ENCODE peak calls at places on chromosomes 5 and 9, in four cellular contexts. W is HCT116, P is K562, D is HepG2. L is an unnamed sample.

GRCh38 chr9:35914307-35914807 is 5.1 kb downstream of the SPAAR start:
- DNase-seq in W (no peak), P (peak; percentile 88), D (peak; percentile 85), L (no peak)

GRCh38 chr5:67396975-67397374 is 200.4 kb upstream of the CD180 start:
- DNase-seq in W (no peak), P (no peak), D (no peak), L (no peak)

GRCh38 chr9:4298255-4299005 is 1.4 kb downstream of the GLIS3 start:
- DNase-seq in W (no peak), P (no peak), D (no peak), L (peak; percentile 30)

GRCh38 chr9:86854898-86855523 is 92.3 kb downstream of the GAS1 start:
- DNase-seq in W (no peak), P (no peak), D (peak; percentile 58), L (peak; percentile 47)

GRCh38 chr9:129487658-129488483 is 133.0 kb downstream of the C9orf50 start:
- DNase-seq in W (no peak), P (peak; percentile 76), D (no peak), L (peak; percentile 54)

GRCh38 chr9:32954642-32955041 is 46.8 kb downstream of the APTX start:
- DNase-seq in W (no peak), P (no peak), D (peak; percentile 27), L (no peak)

GRCh38 chr5:147876141-147876540 is 2.4 kb upstream of the SCGB3A2 start:
- DNase-seq in W (no peak), P (no peak), D (no peak), L (no peak)

GRCh38 chr5:180345781-180346180 is 7.4 kb downstream of the GFPT2 start:
- DNase-seq in W (no peak), P (no peak), D (no peak), L (no peak)

GRCh38 chr5:34534237-34535108 is 121.7 kb upstream of the RAI14 start:
- DNase-seq in W (no peak), P (no peak), D (peak; percentile 14), L (no peak)

GRCh38 chr9:113164536-113165300 is 13.9 kb downstream of the SLC31A2 start:
- DNase-seq in W (no peak), P (no peak), D (no peak), L (no peak)

GRCh38 chr5:145347026-145347616 is 488.0 kb downstream of the PRELID2 start:
- DNase-seq in W (peak; percentile 23), P (no peak), D (peak; percentile 9), L (peak; percentile 63)

GRCh38 chr5:120624021-120624563 is 160.0 kb downstream of the PRR16 start:
- DNase-seq in W (no peak), P (no peak), D (no peak), L (no peak)

GRCh38 chr5:176787676-176788075 is 22.7 kb upstream of the UNC5A start:
- DNase-seq in W (peak; percentile 15), P (peak; percentile 67), D (no peak), L (peak; percentile 46)

GRCh38 chr5:98638701-98639100 is 134.8 kb upstream of the RGMB start:
- DNase-seq in W (no peak), P (no peak), D (no peak), L (no peak)

GRCh38 chr9:33489070-33489469 is 15.3 kb upstream of the NOL6 start:
- DNase-seq in W (no peak), P (no peak), D (no peak), L (no peak)

GRCh38 chr9:93093449-93094293 is 2.3 kb upstream of the CARD19 start:
- DNase-seq in W (no peak), P (no peak), D (no peak), L (no peak)

GRCh38 chr5:174327317-174327864 is 281.9 kb downstream of the NSG2 start:
- DNase-seq in W (peak; percentile 75), P (peak; percentile 82), D (peak; percentile 42), L (peak; percentile 90)

GRCh38 chr9:107751522-107752235 is 262.1 kb upstream of the KLF4 start:
- DNase-seq in W (peak; percentile 66), P (no peak), D (peak; percentile 72), L (no peak)

GRCh38 chr5:1510151-1510561 is 13.6 kb downstream of the LPCAT1 start:
- DNase-seq in W (no peak), P (no peak), D (no peak), L (no peak)

GRCh38 chr5:68424799-68425537 is 209.4 kb downstream of the PIK3R1 start:
- DNase-seq in W (peak; percentile 13), P (no peak), D (no peak), L (no peak)

GRCh38 chr9:121278535-121279169 is 10.7 kb downstream of the GSN start:
- DNase-seq in W (peak; percentile 59), P (peak; percentile 64), D (no peak), L (peak; percentile 75)

GRCh38 chr5:173452098-173452497 is 123.9 kb upstream of the STC2 start:
- DNase-seq in W (peak; percentile 73), P (no peak), D (peak; percentile 49), L (no peak)

GRCh38 chr5:100903036-100903887 is at the start of gene ST8SIA4:
- DNase-seq in W (no peak), P (peak; percentile 39), D (no peak), L (no peak)

GRCh38 chr5:150419630-150420270 is 7.0 kb upstream of the CD74 start:
- DNase-seq in W (no peak), P (no peak), D (no peak), L (no peak)

GRCh38 chr5:14741721-14742426 is 77.4 kb downstream of the OTULIN start:
- DNase-seq in W (no peak), P (no peak), D (no peak), L (no peak)

GRCh38 chr5:80125022-80125961 is 90.1 kb downstream of the THBS4 start:
- DNase-seq in W (no peak), P (no peak), D (no peak), L (no peak)

GRCh38 chr5:54956922-54957321 is 28.5 kb downstream of the ESM1 start:
- DNase-seq in W (no peak), P (no peak), D (no peak), L (no peak)

GRCh38 chr5:16736158-16736994 is 119.6 kb upstream of the RETREG1 start:
- DNase-seq in W (peak; percentile 24), P (no peak), D (peak; percentile 94), L (peak; percentile 85)

GRCh38 chr5:146620663-146621051 is 104.7 kb upstream of the GPR151 start:
- DNase-seq in W (no peak), P (no peak), D (no peak), L (no peak)

DNA sequence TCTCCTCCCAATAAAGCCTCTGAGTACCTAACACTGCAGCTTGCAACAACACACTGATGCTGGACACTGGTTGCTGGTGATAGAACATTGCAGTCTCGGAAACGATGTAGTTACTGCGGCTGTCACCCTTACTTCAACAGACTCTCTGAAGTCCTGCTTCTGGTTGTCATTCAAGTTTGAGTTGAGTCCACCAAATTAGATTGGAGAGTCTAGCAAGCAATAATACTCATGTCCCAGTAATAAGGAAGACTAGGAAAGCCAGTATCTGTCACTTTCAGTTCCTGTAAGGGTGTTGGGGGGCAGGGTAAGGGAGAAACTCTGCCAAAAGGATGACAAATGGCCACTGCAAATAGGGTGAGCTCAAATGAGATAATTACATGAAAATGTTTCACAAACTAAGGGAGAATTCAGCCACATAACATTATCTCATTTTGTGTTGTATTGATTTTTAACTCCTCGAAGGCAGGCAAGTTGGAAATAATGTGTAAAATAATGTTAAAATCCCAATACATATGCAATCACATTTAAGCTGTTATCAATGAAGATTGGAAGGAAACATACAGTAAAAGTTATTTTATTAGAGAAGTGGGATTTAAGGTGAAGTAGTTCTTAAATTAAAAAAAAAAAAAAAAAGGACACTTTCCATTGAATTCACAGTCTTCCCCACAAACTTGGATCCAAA is 849 bp upstream of the IFT74 start:
- DNase-seq in W (no peak), P (peak; percentile 15), D (no peak), L (no peak)
- TF ChIP-seq JUND in W (no peak), P (no peak), D (no peak), L (no peak)

DNA sequence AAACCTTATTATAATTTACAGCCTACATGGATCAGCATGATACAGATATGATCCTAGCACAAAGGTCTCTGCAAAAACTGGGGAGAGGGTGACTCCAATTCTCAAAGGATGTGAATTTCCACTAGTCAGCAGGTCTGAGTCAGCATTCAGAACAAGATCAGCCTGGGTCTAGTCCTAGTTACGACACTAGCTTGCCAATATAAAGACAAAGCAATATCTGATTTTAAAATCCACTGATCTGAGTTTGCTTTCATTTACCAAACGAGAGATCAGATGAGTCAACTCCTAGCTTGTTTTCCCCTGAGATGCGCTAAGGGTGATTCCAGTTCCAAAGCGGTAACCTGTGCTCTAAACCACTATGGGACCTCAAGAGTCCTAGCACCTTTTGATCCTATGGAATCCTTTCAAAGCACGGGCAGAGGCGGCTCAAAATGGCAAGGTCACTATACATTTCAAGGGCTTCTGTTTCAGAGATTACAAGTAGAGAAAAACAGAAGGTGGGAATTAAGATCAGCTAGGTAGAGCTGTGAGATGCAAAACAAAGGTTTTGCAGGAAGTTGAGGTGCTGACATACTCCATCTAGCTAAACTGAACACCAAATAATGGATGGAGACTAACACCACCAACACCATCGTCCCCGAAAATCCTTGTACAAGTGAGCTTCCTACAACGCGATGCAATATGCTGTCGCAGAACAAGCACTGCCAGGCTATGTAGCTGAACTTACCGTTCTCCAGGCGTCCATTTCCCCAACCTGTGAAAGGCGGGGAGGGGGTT is 935 bp downstream of the SLC25A51 start:
- DNase-seq in W (no peak), P (peak; percentile 65), D (peak; percentile 27), L (no peak)
- TF ChIP-seq JUND in W (no peak), P (peak; percentile 51), D (no peak), L (no peak)

GRCh38 chr9:98790601-98791146 is 5.7 kb downstream of the ANKS6 start:
- DNase-seq in W (no peak), P (no peak), D (no peak), L (no peak)
- TF ChIP-seq JUND in W (no peak), P (no peak), D (no peak), L (no peak)

GRCh38 chr9:112061152-112061740 is 113.9 kb downstream of the SUSD1 start:
- DNase-seq in W (peak; percentile 61), P (peak; percentile 76), D (peak; percentile 56), L (no peak)

GRCh38 chr9:112063151-112063550 is 111.9 kb downstream of the SUSD1 start:
- DNase-seq in W (no peak), P (no peak), D (no peak), L (no peak)

GRCh38 chr9:112069318-112070169 is 105.6 kb downstream of the SUSD1 start:
- DNase-seq in W (no peak), P (peak; percentile 56), D (peak; percentile 55), L (no peak)

GRCh38 chr9:112064871-112065270 is 110.2 kb downstream of the SUSD1 start:
- DNase-seq in W (no peak), P (no peak), D (no peak), L (no peak)

GRCh38 chr9:112065781-112066606 is 109.1 kb downstream of the SUSD1 start:
- DNase-seq in W (peak; percentile 91), P (no peak), D (no peak), L (peak; percentile 91)
- TF ChIP-seq JUND in W (peak; percentile 93), P (no peak), D (no peak), L (peak; percentile 88)